ENCODE peak calls at places on chromosomes 5 and 9, in seven cellular contexts. E, V, X, Z, J, I and O are unnamed samples.

GRCh38 chr5:17305964-17306725 is 88.7 kb downstream of the BASP1 start:
- DNase-seq in E (no peak), V (peak), X (peak), Z (peak), J (no peak), I (no peak), O (peak)

GRCh38 chr5:163770625-163771024 is 265.2 kb downstream of the MAT2B start:
- DNase-seq in E (no peak), V (no peak), X (no peak), Z (no peak), J (no peak), I (no peak), O (no peak)

GRCh38 chr9:101513351-101513750 is 20.3 kb upstream of the RNF20 start:
- DNase-seq in E (no peak), V (no peak), X (no peak), Z (no peak), J (no peak), I (no peak), O (no peak)

GRCh38 chr5:178499352-178499751 is 90.8 kb downstream of the COL23A1 start:
- DNase-seq in E (no peak), V (no peak), X (no peak), Z (no peak), J (no peak), I (no peak), O (no peak)

GRCh38 chr5:153352685-153353219 is 137.7 kb upstream of the GRIA1 start:
- DNase-seq in E (no peak), V (peak), X (no peak), Z (no peak), J (no peak), I (no peak), O (no peak)

GRCh38 chr5:92372766-92373165 is 989.6 kb upstream of the ARRDC3 start:
- DNase-seq in E (no peak), V (peak), X (no peak), Z (no peak), J (no peak), I (no peak), O (peak)

GRCh38 chr9:134055981-134056461 is 11.8 kb downstream of the BRD3 start:
- DNase-seq in E (peak), V (peak), X (no peak), Z (peak), J (no peak), I (no peak), O (peak)

GRCh38 chr9:91465420-91465819 is 41.8 kb upstream of the NFIL3 start:
- DNase-seq in E (no peak), V (peak), X (no peak), Z (peak), J (no peak), I (no peak), O (no peak)

GRCh38 chr9:95018099-95018927 is 291.8 kb downstream of the AOPEP start:
- DNase-seq in E (peak), V (peak), X (peak), Z (no peak), J (no peak), I (peak), O (peak)

GRCh38 chr9:98610196-98610595 is 98.5 kb downstream of the GABBR2 start:
- DNase-seq in E (no peak), V (no peak), X (no peak), Z (no peak), J (no peak), I (peak), O (no peak)